ENCODE peak calls at places on chromosomes 12 and 14, in six cellular contexts. V is ovary, B is kidney, D is AG10803, C is suprapubic skin, K is MM.1S. H is an unnamed sample.

GRCh38 chr14:92632546-92633273 is 115.7 kb downstream of the LGMN start:
- DNase-seq in B (peak; percentile 52), D (no peak), K (no peak), C (no peak), V (no peak), H (no peak)

GRCh38 chr14:105880616-105881015 is 354.2 kb downstream of the TMEM121 start:
- DNase-seq in K (no peak), V (no peak), B (peak; percentile 52), C (peak; percentile 78), D (no peak), H (no peak)

GRCh38 chr12:67650528-67651379 is 2.2 kb downstream of the DYRK2 start:
- DNase-seq in K (no peak), C (no peak), B (peak; percentile 54), V (no peak), D (no peak), H (no peak)

GRCh38 chr12:131917139-131917710 is 11.9 kb upstream of the PUS1 start:
- DNase-seq in C (peak; percentile 92), B (no peak), K (no peak), V (no peak), D (no peak), H (no peak)

GRCh38 chr12:95218164-95218851 is 701 bp downstream of the VEZT start:
- DNase-seq in B (no peak), C (no peak), V (no peak), D (peak; percentile 72), K (peak; percentile 57), H (no peak)

GRCh38 chr14:38948171-38948570 is 154.9 kb downstream of the SEC23A start:
- DNase-seq in C (no peak), B (no peak), D (peak; percentile 77), V (no peak), K (no peak), H (peak; percentile 11)

GRCh38 chr14:73133795-73134194 is 2.5 kb upstream of the PSEN1 start:
- DNase-seq in C (no peak), K (no peak), B (no peak), D (no peak), V (no peak), H (no peak)

GRCh38 chr12:124774054-124774461 is 89.6 kb downstream of the SCARB1 start:
- DNase-seq in B (no peak), V (no peak), C (no peak), D (no peak), K (peak; percentile 72), H (no peak)

GRCh38 chr12:75666980-75667359 is 155.6 kb upstream of the KRR1 start:
- DNase-seq in C (no peak), B (no peak), K (no peak), V (no peak), D (peak; percentile 73), H (no peak)

GRCh38 chr12:26317942-26318565 is 122.7 kb downstream of the SSPN start:
- DNase-seq in B (no peak), V (no peak), C (no peak), K (no peak), D (peak; percentile 36), H (no peak)

GRCh38 chr12:27822076-27822712 is 42.2 kb upstream of the MANSC4 start:
- DNase-seq in B (no peak), K (no peak), V (no peak), C (no peak), D (peak; percentile 46), H (peak; percentile 12)

GRCh38 chr12:32437095-32437515 is 37.7 kb downstream of the FGD4 start:
- DNase-seq in V (no peak), C (no peak), B (no peak), D (peak; percentile 94), K (no peak), H (peak; percentile 55)

GRCh38 chr12:117718559-117718958 is 250.2 kb downstream of the KSR2 start:
- DNase-seq in K (no peak), B (no peak), D (peak; percentile 17), V (no peak), C (no peak), H (no peak)

GRCh38 chr12:121442028-121442948 is 42.4 kb downstream of the RNF34 start:
- DNase-seq in D (no peak), C (no peak), V (no peak), K (no peak), B (no peak), H (no peak)

GRCh38 chr12:121439715-121440114 is 39.8 kb downstream of the RNF34 start:
- DNase-seq in K (no peak), D (no peak), V (no peak), B (no peak), C (no peak), H (no peak)

GRCh38 chr12:121443193-121443829 is 43.4 kb downstream of the RNF34 start:
- DNase-seq in K (peak; percentile 20), D (peak; percentile 70), V (peak; percentile 87), C (peak; percentile 90), B (peak; percentile 92), H (peak; percentile 44)

GRCh38 chr12:121440768-121441167 is 40.9 kb downstream of the RNF34 start:
- DNase-seq in B (no peak), K (no peak), V (no peak), D (no peak), C (no peak), H (no peak)

GRCh38 chr12:121441555-121441954 is 41.6 kb downstream of the RNF34 start:
- DNase-seq in D (no peak), K (no peak), B (no peak), V (no peak), C (no peak), H (no peak)
- TF ChIP-seq CTCF in D (peak; percentile 5), K (no peak), B (no peak), V (no peak), C (no peak), H (no peak)

DNA sequence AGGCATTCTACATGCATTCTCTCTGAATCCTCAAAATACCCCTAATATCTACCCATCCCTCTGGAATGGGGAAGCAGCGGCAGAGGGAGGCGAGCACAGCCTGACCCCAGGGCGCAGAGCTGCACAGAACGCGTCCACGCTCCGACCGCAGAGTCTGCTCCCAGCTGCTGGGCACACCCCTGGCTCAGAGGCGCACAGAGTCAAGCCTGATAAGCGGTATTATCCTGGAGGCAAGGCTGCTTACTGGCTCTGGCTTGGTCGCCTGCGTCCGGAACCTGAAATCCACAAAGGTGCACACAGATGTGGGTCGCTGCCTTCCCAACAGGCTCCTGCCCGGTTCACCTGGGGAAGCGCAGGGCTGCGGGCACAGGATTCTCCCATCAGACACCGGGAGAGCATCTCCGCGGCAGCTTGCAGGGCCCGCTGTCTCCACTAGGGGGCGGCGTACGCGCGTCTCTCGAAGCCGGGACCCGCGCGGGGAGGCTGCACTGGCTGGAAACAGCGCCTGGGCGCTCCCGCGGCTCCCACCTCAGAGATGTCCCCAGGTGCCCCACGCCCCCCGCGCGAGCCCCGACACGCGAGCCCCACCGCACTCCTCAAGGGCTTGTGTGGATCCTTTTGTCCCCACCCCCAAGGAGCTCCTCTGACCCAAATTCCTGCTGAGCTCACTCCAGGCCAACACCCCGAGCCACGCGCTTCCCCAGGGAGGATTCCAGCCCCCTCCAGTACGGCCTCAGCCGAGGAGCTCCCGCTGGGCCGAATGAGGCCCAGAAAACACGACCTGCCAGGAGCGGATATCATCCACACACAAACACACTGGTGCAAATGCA is 120.1 kb upstream of the FZD10 start:
- DNase-seq in V (peak; percentile 60), B (no peak), K (no peak), C (peak; percentile 83), D (no peak), H (no peak)
- TF ChIP-seq CTCF in V (no peak), B (peak; percentile 69), K (no peak), C (peak; percentile 98), D (no peak), H (no peak)

DNA sequence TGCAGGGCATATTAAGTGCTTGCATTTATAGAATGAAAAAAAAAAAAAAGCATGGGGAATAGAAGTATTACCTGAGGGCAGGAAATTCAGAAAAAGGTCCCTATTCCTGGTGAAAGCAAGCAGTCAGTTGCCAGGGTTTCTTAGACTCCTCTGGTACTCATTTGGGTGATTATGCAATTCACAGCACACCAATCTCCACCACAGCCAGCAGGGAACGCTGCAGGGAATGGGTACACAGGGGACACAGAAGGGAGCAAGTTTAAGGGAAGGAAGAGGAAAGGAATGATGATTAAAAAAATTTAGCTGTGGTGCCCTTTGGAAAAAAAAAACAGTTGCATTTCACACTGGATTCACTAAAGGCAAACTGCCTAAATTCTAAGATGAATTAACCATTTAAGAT is 14.2 kb downstream of the BLTP3B start:
- DNase-seq in K (no peak), V (no peak), C (no peak), B (no peak), D (peak; percentile 70), H (no peak)
- TF ChIP-seq CTCF in K (no peak), V (no peak), C (peak; percentile 10), B (peak; percentile 18), D (peak; percentile 65), H (peak; percentile 53)

GRCh38 chr14:100541621-100542560 is 45.3 kb downstream of the BEGAIN start:
- DNase-seq in C (no peak), V (no peak), K (no peak), B (peak; percentile 66), D (no peak), H (no peak)

GRCh38 chr14:100539319-100539645 is 47.9 kb downstream of the BEGAIN start:
- DNase-seq in D (no peak), K (no peak), V (no peak), B (no peak), C (no peak), H (no peak)

GRCh38 chr14:100540926-100541620 is 46.1 kb downstream of the BEGAIN start:
- DNase-seq in C (no peak), B (peak; percentile 51), V (no peak), K (no peak), D (no peak), H (no peak)

GRCh38 chr14:100539766-100540140 is 47.5 kb downstream of the BEGAIN start:
- DNase-seq in D (no peak), K (no peak), V (no peak), C (peak; percentile 72), B (no peak), H (no peak)

DNA sequence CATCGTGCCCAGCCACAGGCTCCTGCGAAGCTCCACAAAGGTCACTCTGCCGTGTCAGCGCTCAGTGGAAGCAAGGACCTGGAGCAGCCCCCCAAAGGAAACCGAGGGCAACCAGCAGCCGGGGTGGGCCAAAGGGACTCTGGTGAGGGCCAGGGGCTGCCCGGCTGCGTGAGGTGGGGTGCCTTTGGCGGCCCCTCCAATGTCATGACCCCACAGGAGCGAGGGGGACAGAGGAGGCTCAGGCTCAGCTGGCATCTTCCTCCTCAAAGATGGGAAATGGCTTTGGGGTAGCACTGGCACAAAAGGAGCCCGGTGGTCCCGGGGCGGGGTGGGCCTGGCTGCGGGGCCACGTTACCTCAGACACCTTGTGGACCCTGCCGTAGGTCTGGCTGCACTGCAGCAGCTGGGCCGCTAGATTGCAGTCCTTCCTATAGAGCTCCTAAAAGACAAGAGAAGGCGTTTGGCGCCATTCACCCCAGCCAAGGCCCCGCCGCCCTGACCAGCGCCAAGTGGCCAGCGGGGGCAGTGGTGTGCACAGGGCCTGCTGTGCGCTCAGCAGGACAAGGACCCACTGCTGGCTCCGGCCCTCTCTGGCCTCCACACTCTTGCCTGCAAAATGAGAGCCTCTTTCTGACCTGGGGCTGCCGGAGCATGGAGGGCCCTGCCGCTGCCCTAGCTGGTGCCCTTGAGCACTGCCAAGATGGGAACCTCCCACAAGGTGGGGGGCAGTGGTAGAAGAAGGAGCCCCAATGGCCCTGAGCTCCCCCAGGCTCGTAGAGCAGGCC is 46.9 kb downstream of the BEGAIN start:
- DNase-seq in D (no peak), B (peak; percentile 60), K (no peak), V (peak; percentile 34), C (no peak), H (no peak)
- TF ChIP-seq CTCF in D (no peak), B (no peak), K (no peak), V (no peak), C (no peak), H (peak; percentile 5)

GRCh38 chr12:48890657-48891418 is 25.2 kb upstream of the RND1 start:
- DNase-seq in D (peak; percentile 58), C (peak; percentile 85), B (peak; percentile 87), K (peak; percentile 68), V (peak; percentile 85), H (peak; percentile 29)
- TF ChIP-seq CTCF in D (peak; percentile 79), C (peak; percentile 90), B (peak; percentile 87), K (peak; percentile 92), V (peak; percentile 83), H (peak; percentile 96)

GRCh38 chr14:31935406-31935805 is 141.7 kb upstream of the ARHGAP5 start:
- DNase-seq in B (no peak), K (no peak), D (no peak), C (no peak), V (no peak), H (no peak)
- TF ChIP-seq CTCF in B (no peak), K (no peak), D (no peak), C (no peak), V (no peak), H (no peak)

H was measured in AG09319.